ENCODE peak calls at places on chromosomes 12 and 14, in nine cellular contexts. M, L, R, F, O, A, V, G and Q are unnamed samples.

GRCh38 chr12:99277988-99278387 is 369.6 kb upstream of the GARIN6 start:
- DNase-seq in O (no peak), R (no peak), M (no peak), G (no peak), A (no peak), F (no peak), V (no peak), L (no peak), Q (no peak)

GRCh38 chr12:115017346-115017745 is 333.4 kb upstream of the TBX3 start:
- DNase-seq in A (no peak), O (no peak), R (no peak), G (no peak), V (no peak), M (no peak), L (no peak), F (no peak), Q (no peak)

GRCh38 chr14:74213907-74214803 is 25.1 kb upstream of the VSX2 start:
- DNase-seq in A (no peak), R (no peak), F (no peak), G (no peak), V (no peak), L (no peak), O (no peak), M (no peak), Q (no peak)

GRCh38 chr14:100078997-100079561 is 13.9 kb downstream of the EVL start:
- DNase-seq in F (no peak), O (peak; percentile 83), G (no peak), V (no peak), M (no peak), L (no peak), A (no peak), R (no peak), Q (peak; percentile 43)

GRCh38 chr12:106108187-106108816 is 30.5 kb downstream of the NUAK1 start:
- DNase-seq in F (no peak), L (no peak), V (no peak), O (peak; percentile 72), G (no peak), M (no peak), R (no peak), A (no peak), Q (peak; percentile 91)

GRCh38 chr12:106740813-106741212 is 33.7 kb upstream of the RIC8B start:
- DNase-seq in V (no peak), A (no peak), G (no peak), M (no peak), L (no peak), O (no peak), R (no peak), F (no peak), Q (no peak)

GRCh38 chr14:77151918-77152588 is 10.5 kb upstream of the ZDHHC22 start:
- DNase-seq in M (no peak), G (no peak), R (no peak), L (no peak), V (no peak), F (no peak), O (peak; percentile 61), A (no peak), Q (peak; percentile 52)

GRCh38 chr14:72549026-72549425 is 344.9 kb downstream of the DPF3 start:
- DNase-seq in V (no peak), O (peak; percentile 47), G (no peak), A (no peak), F (no peak), M (no peak), L (no peak), R (no peak), Q (no peak)

GRCh38 chr12:71295913-71296312 is 138.1 kb upstream of the TSPAN8 start:
- DNase-seq in O (no peak), M (no peak), R (no peak), V (no peak), F (no peak), L (no peak), A (no peak), G (no peak), Q (peak; percentile 10)

GRCh38 chr12:24954261-24954660 is 5.4 kb upstream of the BCAT1 start:
- DNase-seq in V (no peak), A (no peak), L (no peak), R (no peak), M (no peak), G (no peak), O (no peak), F (no peak), Q (no peak)

GRCh38 chr12:98370976-98371375 is 144.4 kb upstream of the TMPO start:
- DNase-seq in V (no peak), R (no peak), M (no peak), A (no peak), L (no peak), O (no peak), G (no peak), F (no peak), Q (no peak)

GRCh38 chr12:70576341-70577282 is 60.6 kb downstream of the PTPRB start:
- DNase-seq in L (no peak), R (no peak), M (no peak), F (no peak), G (no peak), V (no peak), O (peak; percentile 90), A (no peak), Q (peak; percentile 90)

GRCh38 chr14:89388853-89389252 is 28.2 kb downstream of the FOXN3 start:
- DNase-seq in O (peak; percentile 40), M (no peak), G (no peak), L (no peak), F (no peak), R (no peak), A (no peak), V (no peak), Q (peak; percentile 49)

GRCh38 chr12:47078733-47079364 is 572 bp upstream of the PCED1B start:
- DNase-seq in G (no peak), F (peak; percentile 58), O (peak; percentile 65), V (peak; percentile 34), M (peak; percentile 62), R (peak; percentile 69), L (no peak), A (peak; percentile 34), Q (peak; percentile 31)

GRCh38 chr12:118979763-118980406 is 1.5 kb upstream of the SRRM4 start:
- DNase-seq in O (peak; percentile 62), A (peak; percentile 52), M (peak; percentile 49), G (no peak), R (peak; percentile 49), L (no peak), V (no peak), F (peak; percentile 22), Q (peak; percentile 62)

GRCh38 chr12:92275443-92276154 is 130.0 kb upstream of the BTG1 start:
- DNase-seq in R (no peak), V (no peak), O (no peak), A (peak; percentile 10), F (no peak), M (no peak), G (no peak), L (no peak), Q (no peak)

GRCh38 chr12:94372379-94372930 is 87.2 kb downstream of the CEP83 start:
- DNase-seq in F (no peak), A (no peak), R (no peak), V (no peak), O (no peak), L (no peak), G (no peak), M (no peak), Q (no peak)

GRCh38 chr14:58305730-58306129 is 7.4 kb downstream of the ARID4A start:
- DNase-seq in O (no peak), G (no peak), L (no peak), V (no peak), A (no peak), R (no peak), M (no peak), F (no peak), Q (no peak)

GRCh38 chr12:69570545-69571399 is 14.5 kb upstream of the CCT2 start:
- DNase-seq in M (no peak), A (peak; percentile 70), R (no peak), F (peak; percentile 43), V (peak; percentile 43), L (no peak), G (no peak), O (peak; percentile 80), Q (peak; percentile 80)

GRCh38 chr14:24315807-24316596 is 4.7 kb downstream of the LTB4R start:
- DNase-seq in L (no peak), O (peak; percentile 36), F (no peak), V (peak; percentile 47), A (no peak), R (peak; percentile 89), G (peak; percentile 55), M (peak; percentile 71), Q (peak; percentile 54)

GRCh38 chr12:101929365-101930041 is 52.1 kb downstream of the DRAM1 start:
- DNase-seq in R (no peak), V (no peak), M (no peak), G (no peak), O (no peak), A (no peak), F (no peak), L (no peak), Q (no peak)

GRCh38 chr12:112570096-112570495 is 151.3 kb downstream of the PTPN11 start:
- DNase-seq in F (no peak), V (no peak), M (no peak), O (no peak), L (no peak), A (no peak), G (no peak), R (no peak), Q (no peak)
- H3K9me3 ChIP-seq in F (no peaks in the 10 kb centered on the region), V (no peaks in the 10 kb centered on the region), M (no peaks in the 10 kb centered on the region), O (no peaks in the 10 kb centered on the region), L (no peaks in the 10 kb centered on the region), A (no peaks in the 10 kb centered on the region), G (no peaks in the 10 kb centered on the region), R (no peaks in the 10 kb centered on the region), Q (no peaks in the 10 kb centered on the region)

DNA sequence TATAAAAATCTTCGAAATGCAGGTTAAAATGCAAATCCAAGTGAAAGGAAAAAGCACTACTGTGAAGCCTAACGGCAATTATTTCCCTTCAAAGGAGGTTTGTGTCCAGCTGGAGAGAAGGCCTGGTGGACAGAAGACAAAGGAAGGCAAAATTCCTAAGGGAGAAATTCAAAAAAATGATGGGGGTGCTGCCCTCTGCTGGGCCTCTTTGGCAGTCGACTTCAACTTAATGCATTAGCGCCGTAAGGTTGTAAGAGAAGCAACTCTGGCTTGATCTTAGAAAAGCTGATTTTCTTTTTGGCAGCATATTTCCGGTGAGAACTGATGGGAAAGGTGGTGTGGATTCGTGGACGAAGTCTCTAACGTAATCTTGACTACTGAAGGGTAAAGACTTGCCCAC is 34.3 kb upstream of the CHFR start:
- DNase-seq in M (no peak), O (no peak), L (no peak), A (no peak), R (no peak), V (no peak), G (no peak), F (no peak), Q (no peak)
- H3K9me3 ChIP-seq in M (peaks cover 100% of the 10 kb centered on the region), O (peaks cover 33% of the 10 kb centered on the region), L (peaks cover 100% of the 10 kb centered on the region), A (peaks cover 23% of the 10 kb centered on the region), R (peaks cover 55% of the 10 kb centered on the region), V (no peaks in the 10 kb centered on the region), G (peaks cover 100% of the 10 kb centered on the region), F (no peaks in the 10 kb centered on the region), Q (peaks cover 29% of the 10 kb centered on the region)

GRCh38 chr14:104288272-104288671 is 149.9 kb downstream of the KIF26A start:
- DNase-seq in M (peak; percentile 24), A (no peak), O (no peak), F (no peak), R (peak; percentile 35), L (no peak), G (peak; percentile 2), V (no peak), Q (no peak)
- H3K9me3 ChIP-seq in M (no peaks in the 10 kb centered on the region), A (no peaks in the 10 kb centered on the region), O (no peaks in the 10 kb centered on the region), F (no peaks in the 10 kb centered on the region), R (no peaks in the 10 kb centered on the region), L (no peaks in the 10 kb centered on the region), G (no peaks in the 10 kb centered on the region), V (no peaks in the 10 kb centered on the region), Q (no peaks in the 10 kb centered on the region)

GRCh38 chr12:14473707-14474287 is 93.9 kb downstream of the PLBD1 start:
- DNase-seq in M (no peak), R (no peak), V (no peak), L (no peak), O (peak; percentile 66), G (no peak), F (no peak), A (no peak), Q (no peak)
- H3K9me3 ChIP-seq in M (peaks cover 49% of the 10 kb centered on the region), R (peaks cover 17% of the 10 kb centered on the region), V (no peaks in the 10 kb centered on the region), L (peaks cover 54% of the 10 kb centered on the region), O (no peaks in the 10 kb centered on the region), G (peaks cover 58% of the 10 kb centered on the region), F (no peaks in the 10 kb centered on the region), A (no peaks in the 10 kb centered on the region), Q (peaks cover 2% of the 10 kb centered on the region)